ENCODE peak calls at places on chromosomes 11 and 22, in six cellular contexts. A, J, D, U, Y and C are unnamed samples.

GRCh38 chr11:57776101-57776511 is 14.5 kb downstream of the CTNND1 start:
- DNase-seq in A (no peak), Y (no peak), U (no peak), D (peak), J (no peak), C (no peak)

GRCh38 chr11:47330002-47330911 is 22.2 kb downstream of the MYBPC3 start:
- DNase-seq in J (no peak), U (no peak), Y (peak), D (no peak), A (no peak), C (no peak)

GRCh38 chr11:44760917-44761545 is 34.3 kb downstream of the TSPAN18 start:
- DNase-seq in D (peak), J (no peak), Y (peak), U (peak), A (no peak), C (no peak)

GRCh38 chr11:119433369-119433749 is 10.4 kb upstream of the THY1 start:
- DNase-seq in A (no peak), D (peak), J (no peak), U (peak), Y (no peak), C (no peak)

GRCh38 chr11:2557381-2557780 is 112.6 kb downstream of the KCNQ1 start:
- DNase-seq in U (no peak), D (no peak), Y (no peak), J (no peak), A (no peak), C (no peak)

GRCh38 chr11:77636738-77637344 is 753 bp downstream of the CLNS1A start:
- DNase-seq in A (peak), D (no peak), U (no peak), Y (peak), J (no peak), C (no peak)

GRCh38 chr11:75557649-75558494 is 4.2 kb upstream of the SERPINH1 start:
- DNase-seq in Y (no peak), U (peak), J (no peak), A (no peak), D (peak), C (no peak)

GRCh38 chr22:49196046-49196511 is 631.6 kb downstream of the BRD1 start:
- DNase-seq in J (no peak), U (no peak), Y (no peak), A (no peak), D (no peak), C (no peak)

GRCh38 chr11:67316882-67317364 is 13.6 kb downstream of the SSH3 start:
- DNase-seq in A (no peak), Y (no peak), U (peak), J (no peak), D (peak), C (no peak)

GRCh38 chr11:111933872-111934271 is 3.3 kb upstream of the DIXDC1 start:
- DNase-seq in U (no peak), J (no peak), D (no peak), A (no peak), Y (no peak), C (no peak)

GRCh38 chr11:67368621-67369020 is 4.8 kb downstream of the CLCF1 start:
- DNase-seq in A (no peak), D (no peak), U (no peak), Y (no peak), J (no peak), C (no peak)

GRCh38 chr11:31757245-31757835 is 53.8 kb downstream of the PAX6 start:
- DNase-seq in D (peak), A (no peak), Y (no peak), J (no peak), U (peak), C (no peak)

GRCh38 chr11:2166091-2166851 is 5.3 kb upstream of the INS start:
- DNase-seq in A (no peak), Y (peak), D (no peak), J (no peak), U (no peak), C (no peak)

GRCh38 chr11:75031771-75032549 is 43.2 kb downstream of the NEU3 start:
- DNase-seq in U (peak), A (peak), D (peak), Y (peak), J (peak), C (peak)

GRCh38 chr11:134668076-134668475 is 256.0 kb upstream of the B3GAT1 start:
- DNase-seq in U (no peak), D (no peak), Y (no peak), A (no peak), J (no peak), C (no peak)